ENCODE peak calls at places on chromosomes 1 and 21, in five cellular contexts. T, O, F, U and C are unnamed samples.

GRCh38 chr1:84538599-84538998 is 32.2 kb upstream of the GNG5 start:
- DNase-seq in F (no peak), U (no peak), T (no peak), O (no peak), C (no peak)

GRCh38 chr1:37392051-37392450 is 82.3 kb upstream of the ZC3H12A start:
- DNase-seq in U (no peak), O (no peak), F (no peak), T (no peak), C (no peak)

GRCh38 chr1:82329226-82329625 is 528.5 kb downstream of the ADGRL2 start:
- DNase-seq in T (no peak), O (no peak), F (no peak), U (no peak), C (no peak)

GRCh38 chr1:236913371-236914037 is 90.7 kb downstream of the MT1HL1 start:
- DNase-seq in T (no peak), F (no peak), O (no peak), U (no peak), C (no peak)

GRCh38 chr1:213123532-213123931 is 72.5 kb downstream of the RPS6KC1 start:
- DNase-seq in F (no peak), T (no peak), O (no peak), U (no peak), C (no peak)

GRCh38 chr1:199176713-199177112 is 537.9 kb downstream of the PTPRC start:
- DNase-seq in U (no peak), T (no peak), O (no peak), F (no peak), C (no peak)

GRCh38 chr1:245060684-245061374 is 94.0 kb upstream of the KIF26B start:
- DNase-seq in O (no peak), F (no peak), T (no peak), U (no peak), C (no peak)

GRCh38 chr1:181488884-181489283 is 5.6 kb downstream of the CACNA1E start:
- DNase-seq in F (no peak), U (no peak), T (no peak), O (no peak), C (no peak)

GRCh38 chr1:101496109-101496508 is 259.3 kb downstream of the S1PR1 start:
- DNase-seq in T (no peak), U (no peak), O (no peak), F (no peak), C (no peak)

GRCh38 chr1:29211086-29212030 is 19.4 kb downstream of the MECR start:
- DNase-seq in F (no peak), O (no peak), T (no peak), U (peak; percentile 48), C (no peak)

GRCh38 chr1:2109581-2110021 is 59.4 kb downstream of the PRKCZ start:
- DNase-seq in U (no peak), F (no peak), T (no peak), O (no peak), C (no peak)

GRCh38 chr1:91059157-91059556 is 37.3 kb upstream of the ZNF644 start:
- DNase-seq in T (no peak), O (no peak), F (no peak), U (no peak), C (no peak)

GRCh38 chr1:196877964-196878363 is 9.9 kb upstream of the CFHR4 start:
- DNase-seq in O (no peak), U (no peak), T (no peak), F (no peak), C (no peak)

GRCh38 chr1:153610334-153611023 is 2.5 kb downstream of the S100A16 start:
- DNase-seq in T (no peak), F (no peak), O (no peak), U (no peak), C (no peak)

GRCh38 chr1:205500240-205501218 is 3.9 kb upstream of the CDK18 start:
- DNase-seq in T (no peak), O (no peak), F (no peak), U (no peak), C (no peak)

GRCh38 chr1:95094923-95095322 is 22.2 kb upstream of the ALG14 start:
- DNase-seq in T (no peak), O (no peak), U (no peak), F (no peak), C (no peak)

GRCh38 chr1:68409426-68409825 is 40.3 kb downstream of the RPE65 start:
- DNase-seq in T (no peak), U (no peak), F (no peak), O (no peak), C (no peak)

GRCh38 chr1:100924991-100925390 is 29.1 kb downstream of the SLC30A7 start:
- DNase-seq in F (no peak), T (no peak), U (no peak), O (no peak), C (no peak)

GRCh38 chr21:46317710-46318463 is 5.8 kb downstream of the C21orf58 start:
- DNase-seq in O (no peak), F (no peak), T (no peak), U (no peak), C (no peak)

GRCh38 chr1:74733616-74734484 is 898 bp downstream of the TYW3 start:
- DNase-seq in F (peak; percentile 28), T (no peak), O (no peak), U (peak; percentile 26), C (peak; percentile 23)

GRCh38 chr1:33897092-33897725 is 33.3 kb downstream of the HMGB4 start:
- DNase-seq in F (no peak), O (no peak), U (no peak), T (no peak), C (no peak)

GRCh38 chr1:35629051-35629450 is 12.3 kb downstream of the PSMB2 start:
- DNase-seq in O (no peak), U (no peak), F (no peak), T (no peak), C (no peak)

GRCh38 chr1:172163479-172164215 is 256.8 kb upstream of the C1orf105 start:
- DNase-seq in U (no peak), T (no peak), F (no peak), O (no peak), C (no peak)

GRCh38 chr1:231806623-231807470 is 180.3 kb downstream of the DISC1 start:
- DNase-seq in O (peak; percentile 10), F (peak; percentile 49), U (peak; percentile 55), T (no peak), C (peak; percentile 30)

GRCh38 chr1:30068787-30069472 is 654.5 kb downstream of the MATN1 start:
- DNase-seq in O (no peak), F (no peak), T (no peak), U (no peak), C (no peak)

GRCh38 chr1:1178794-1179331 is 5.2 kb downstream of the TTLL10 start:
- DNase-seq in F (no peak), U (no peak), T (no peak), O (no peak), C (no peak)